ENCODE peak calls at places on chromosomes 6 and 20, in eight cellular contexts. T is A549, J is transverse colon, R is right lobe of liver, P is heart left ventricle, C is HepG2, I is H1, W is HCT116. F is an unnamed sample.

GRCh38 chr20:58374906-58375760 is 13.9 kb upstream of the VAPB start:
- DNase-seq in P (no peak), J (no peak), C (no peak), I (peak; percentile 60), T (no peak), R (no peak), W (no peak), F (no peak)

GRCh38 chr20:5482791-5483190 is 166.0 kb upstream of the PROKR2 start:
- DNase-seq in P (no peak), T (no peak), C (no peak), J (no peak), I (no peak), R (no peak), W (no peak), F (no peak)

GRCh38 chr6:13708679-13709261 is 2.9 kb downstream of the RANBP9 start:
- DNase-seq in R (no peak), P (no peak), I (no peak), C (no peak), T (no peak), J (no peak), W (no peak), F (no peak)

GRCh38 chr6:115514656-115515055 is 546.0 kb downstream of the FRK start:
- DNase-seq in J (no peak), P (no peak), W (no peak), T (no peak), I (no peak), C (no peak), R (no peak), F (no peak)

GRCh38 chr6:39347201-39347600 is 24.7 kb upstream of the KCNK16 start:
- DNase-seq in R (no peak), W (no peak), C (no peak), J (no peak), I (no peak), P (no peak), T (no peak), F (no peak)

GRCh38 chr20:12049125-12049524 is 131.4 kb downstream of the BTBD3 start:
- DNase-seq in J (no peak), W (no peak), I (no peak), T (no peak), R (no peak), C (no peak), P (no peak), F (no peak)

GRCh38 chr20:462199-462991 is at the start of gene TBC1D20:
- DNase-seq in J (peak; percentile 89), P (peak; percentile 91), C (peak; percentile 87), I (peak; percentile 86), R (peak; percentile 90), T (peak; percentile 92), W (peak; percentile 60), F (peak; percentile 83)

GRCh38 chr6:81289229-81289628 is 463.3 kb downstream of the TENT5A start:
- DNase-seq in J (no peak), P (no peak), T (no peak), C (no peak), W (no peak), I (no peak), R (no peak), F (no peak)

GRCh38 chr20:58112017-58112781 is 116.3 kb downstream of the ANKRD60 start:
- DNase-seq in W (no peak), R (no peak), I (no peak), P (no peak), T (peak; percentile 53), C (no peak), J (no peak), F (no peak)

GRCh38 chr20:21269772-21270171 is 33.4 kb upstream of the XRN2 start:
- DNase-seq in J (no peak), W (no peak), R (no peak), T (no peak), P (no peak), I (no peak), C (no peak), F (no peak)

GRCh38 chr6:90406957-90407356 is 110.3 kb upstream of the BACH2 start:
- DNase-seq in J (no peak), C (no peak), T (no peak), I (no peak), P (no peak), W (no peak), R (no peak), F (no peak)

GRCh38 chr6:90811596-90812226 is 224.8 kb upstream of the MAP3K7 start:
- DNase-seq in C (no peak), J (no peak), I (no peak), T (no peak), R (no peak), W (no peak), P (no peak), F (no peak)

GRCh38 chr20:49352821-49353220 is 75.0 kb upstream of the ZNFX1 start:
- DNase-seq in J (no peak), P (no peak), W (no peak), R (no peak), C (no peak), T (no peak), I (no peak), F (no peak)

GRCh38 chr20:56574531-56575142 is 41.6 kb downstream of the FAM209B start:
- DNase-seq in C (no peak), W (no peak), T (no peak), P (no peak), R (no peak), I (no peak), J (no peak), F (peak; percentile 10)

GRCh38 chr20:33893314-33893713 is 82.2 kb downstream of the CHMP4B start:
- DNase-seq in J (no peak), P (no peak), R (no peak), W (no peak), C (no peak), I (no peak), T (no peak), F (no peak)

DNA sequence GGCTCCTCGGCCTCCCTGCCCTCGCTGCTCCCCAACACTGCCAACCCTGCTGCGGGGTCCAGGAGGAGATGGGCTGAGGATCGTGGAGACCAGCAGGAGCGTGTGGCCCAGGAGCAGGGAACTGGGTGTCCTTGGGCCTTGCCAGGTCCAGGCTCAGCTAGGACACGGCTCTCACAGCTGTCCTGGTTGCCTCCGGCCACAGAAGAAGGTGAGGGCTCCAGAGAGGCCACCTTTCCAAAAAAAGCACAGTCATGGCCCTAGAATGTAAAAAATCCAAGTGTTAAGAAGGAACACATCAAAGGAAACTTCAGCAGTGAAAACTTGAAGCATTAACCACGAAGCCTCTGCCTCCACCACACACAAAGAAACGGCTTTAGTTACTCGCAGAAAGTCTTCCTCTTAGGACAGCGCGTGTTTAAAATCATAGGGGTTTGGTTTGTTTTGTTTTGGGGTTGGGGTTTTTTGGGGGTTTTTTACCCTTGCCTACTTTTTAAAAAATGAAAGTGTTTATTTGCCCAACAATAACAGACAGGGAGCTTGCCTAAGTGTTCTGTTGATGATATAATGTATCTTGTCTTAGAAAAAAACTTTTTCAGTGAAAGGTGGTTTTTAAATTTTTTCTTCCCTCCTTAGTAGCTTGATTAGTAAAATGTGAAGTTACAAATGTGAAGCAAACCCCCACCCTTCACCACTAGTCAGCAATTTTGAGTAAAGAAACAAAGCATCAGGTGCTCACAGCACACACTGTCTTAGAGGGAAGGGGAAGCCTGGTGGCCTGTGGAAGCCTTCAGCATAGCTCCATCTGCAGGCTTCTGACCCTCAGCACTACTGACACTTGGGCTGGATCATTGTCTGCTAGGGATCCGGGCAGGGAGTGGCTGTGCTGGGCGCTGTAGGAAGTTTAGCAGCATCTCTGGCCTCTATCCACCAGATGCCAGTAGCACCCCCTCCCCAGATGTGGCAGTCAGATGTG is 60.0 kb downstream of the PTPN1 start:
- DNase-seq in P (no peak), I (no peak), J (no peak), T (no peak), C (peak; percentile 33), R (no peak), W (peak; percentile 15), F (no peak)
- TF ChIP-seq POLR2A in P (no peak), I (no peak), J (no peak), T (no peak), C (no peak), R (no peak), W (no peak), F (no peak)

GRCh38 chr20:24752612-24753011 is 196.5 kb upstream of the CST7 start:
- DNase-seq in T (no peak), I (no peak), R (no peak), P (no peak), W (no peak), C (no peak), J (no peak), F (no peak)
- H3K4me1 ChIP-seq in T (peaks cover 12% of the 10 kb centered on the region), I (no peaks in the 10 kb centered on the region), R (no peaks in the 10 kb centered on the region), P (no peaks in the 10 kb centered on the region), W (no peaks in the 10 kb centered on the region), C (peaks cover 25% of the 10 kb centered on the region), J (no peaks in the 10 kb centered on the region), F (no peaks in the 10 kb centered on the region)

GRCh38 chr20:53874104-53874503 is 196.3 kb downstream of the BCAS1 start:
- DNase-seq in P (no peak), T (no peak), J (no peak), R (no peak), W (no peak), C (no peak), I (no peak), F (no peak)

GRCh38 chr20:53874706-53875105 is 195.7 kb downstream of the BCAS1 start:
- DNase-seq in W (no peak), R (no peak), P (no peak), T (no peak), C (no peak), J (no peak), I (no peak), F (no peak)

GRCh38 chr20:53872081-53872541 is 198.3 kb downstream of the BCAS1 start:
- DNase-seq in C (no peak), W (no peak), R (no peak), I (no peak), J (no peak), T (no peak), P (no peak), F (no peak)

GRCh38 chr20:53872561-53873248 is 197.7 kb downstream of the BCAS1 start:
- DNase-seq in P (no peak), C (no peak), J (no peak), R (no peak), W (no peak), I (no peak), T (no peak), F (no peak)

GRCh38 chr20:53873249-53873642 is 197.1 kb downstream of the BCAS1 start:
- DNase-seq in J (no peak), I (no peak), C (no peak), P (no peak), T (no peak), W (no peak), R (no peak), F (no peak)
- H3K27ac ChIP-seq in J (peak overlapping the region; percentile 79), I (no peak overlapping the region), C (no peak overlapping the region), P (no peak overlapping the region), T (peak overlapping the region; percentile 82), W (no peak overlapping the region), R (no peak overlapping the region), F (no peak overlapping the region)

DNA sequence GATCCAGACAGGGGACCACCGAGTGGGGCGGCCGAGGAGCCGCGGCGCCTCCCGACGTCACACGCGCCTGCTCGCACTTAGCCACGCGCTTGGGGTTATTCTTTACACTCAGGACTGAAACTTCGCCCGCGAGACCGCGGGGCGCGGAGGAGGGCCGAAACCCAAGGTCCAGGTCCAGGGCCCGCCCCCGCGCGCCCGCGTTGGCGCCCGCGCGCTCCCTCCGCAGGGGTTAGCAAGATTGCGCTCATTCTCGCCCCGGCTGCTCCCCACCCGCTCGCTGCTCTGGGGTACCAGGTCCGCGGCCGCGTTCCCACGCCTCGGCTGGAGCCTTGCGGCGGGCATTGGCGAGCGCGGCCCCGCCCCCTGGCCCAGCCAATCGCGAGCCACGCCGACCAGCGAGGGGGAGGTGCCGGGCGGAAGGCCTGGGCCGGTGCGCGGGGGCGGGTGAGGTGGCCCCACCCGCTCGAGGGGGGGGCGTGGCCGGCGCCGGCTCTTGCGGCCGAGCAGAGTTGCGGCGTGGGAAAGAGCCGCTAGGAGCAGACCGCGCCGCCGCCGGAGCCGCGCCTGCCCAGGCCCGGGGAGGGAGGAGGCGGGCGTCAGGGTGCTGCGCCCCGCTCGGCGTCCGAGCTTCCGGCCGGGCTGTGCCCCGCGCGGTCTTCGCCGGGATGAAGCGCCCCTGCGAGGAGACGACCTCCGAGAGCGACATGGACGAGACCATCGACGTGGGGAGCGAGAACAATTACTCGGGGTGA is at the start of gene HEY2:
- DNase-seq in C (peak; percentile 84), W (peak; percentile 45), R (peak; percentile 96), I (peak; percentile 93), J (peak; percentile 93), T (peak; percentile 72), P (peak; percentile 97), F (peak; percentile 96)
- TF ChIP-seq POLR2A in C (no peak), W (no peak), R (peak; percentile 98), I (no peak), J (peak; percentile 18), T (no peak), P (peak; percentile 84), F (peak; percentile 75)

F was measured in ovary.